ENCODE peak calls at places on chromosomes 6 and 20, in five cellular contexts. Z is A549, G is K562, L is ovary, E is upper lobe of left lung. H is an unnamed sample.

GRCh38 chr20:37567331-37567665 is 39.6 kb upstream of the BLCAP start:
- DNase-seq in Z (no peak), G (no peak), L (no peak), E (no peak), H (no peak)

GRCh38 chr20:17931513-17931912 is 37.1 kb downstream of the SNX5 start:
- DNase-seq in Z (no peak), G (no peak), L (no peak), E (no peak), H (no peak)

GRCh38 chr6:161536141-161536735 is 262.4 kb upstream of the AGPAT4 start:
- DNase-seq in Z (no peak), G (no peak), L (no peak), E (no peak), H (no peak)

GRCh38 chr6:3499603-3500002 is 42.8 kb upstream of the SLC22A23 start:
- DNase-seq in Z (no peak), G (no peak), L (no peak), E (no peak), H (no peak)

GRCh38 chr6:64683682-64684081 is 1023.3 kb downstream of the EYS start:
- DNase-seq in Z (no peak), G (no peak), L (no peak), E (no peak), H (no peak)

GRCh38 chr6:5152417-5152816 is 67.3 kb downstream of the PPP1R3G start:
- DNase-seq in Z (no peak), G (no peak), L (no peak), E (no peak), H (no peak)

GRCh38 chr6:113860165-113860955 is 3.2 kb downstream of the MARCKS start:
- DNase-seq in Z (peak; percentile 4), G (no peak), L (peak; percentile 66), E (peak; percentile 85), H (no peak)

GRCh38 chr6:17179246-17180073 is 77.6 kb downstream of the STMND1 start:
- DNase-seq in Z (peak; percentile 33), G (no peak), L (no peak), E (no peak), H (no peak)

GRCh38 chr20:10463622-10464021 is 28.5 kb downstream of the SLX4IP start:
- DNase-seq in Z (peak; percentile 35), G (no peak), L (no peak), E (no peak), H (no peak)

GRCh38 chr6:80502871-80503270 is 396.4 kb downstream of the BCKDHB start:
- DNase-seq in Z (no peak), G (no peak), L (no peak), E (no peak), H (no peak)

GRCh38 chr20:63224272-63225081 is 8.5 kb upstream of the YTHDF1 start:
- DNase-seq in Z (peak; percentile 91), G (peak; percentile 57), L (peak; percentile 83), E (peak; percentile 85), H (no peak)

GRCh38 chr6:100913400-100914276 is 32.5 kb upstream of the ASCC3 start:
- DNase-seq in Z (no peak), G (no peak), L (no peak), E (no peak), H (no peak)

GRCh38 chr6:4415549-4415948 is 280.2 kb upstream of the ECI2 start:
- DNase-seq in Z (no peak), G (no peak), L (no peak), E (no peak), H (peak; percentile 75)

GRCh38 chr6:816510-817084 is 123.7 kb upstream of the EXOC2 start:
- DNase-seq in Z (no peak), G (no peak), L (no peak), E (no peak), H (no peak)

GRCh38 chr6:25202505-25202904 is 76.7 kb upstream of the CARMIL1 start:
- DNase-seq in Z (no peak), G (no peak), L (no peak), E (no peak), H (no peak)

GRCh38 chr6:128327890-128328289 is 192.5 kb downstream of the PTPRK start:
- DNase-seq in Z (peak; percentile 19), G (no peak), L (no peak), E (no peak), H (no peak)

GRCh38 chr6:37399795-37400490 is 33.1 kb upstream of the CMTR1 start:
- DNase-seq in Z (no peak), G (no peak), L (no peak), E (no peak), H (no peak)

GRCh38 chr6:168526841-168527281 is 85.9 kb downstream of the SMOC2 start:
- DNase-seq in Z (no peak), G (no peak), L (peak; percentile 72), E (no peak), H (no peak)
- TF ChIP-seq EP300 in Z (no peak), G (no peak), L (no peak), E (no peak), H (peak; percentile 69)

DNA sequence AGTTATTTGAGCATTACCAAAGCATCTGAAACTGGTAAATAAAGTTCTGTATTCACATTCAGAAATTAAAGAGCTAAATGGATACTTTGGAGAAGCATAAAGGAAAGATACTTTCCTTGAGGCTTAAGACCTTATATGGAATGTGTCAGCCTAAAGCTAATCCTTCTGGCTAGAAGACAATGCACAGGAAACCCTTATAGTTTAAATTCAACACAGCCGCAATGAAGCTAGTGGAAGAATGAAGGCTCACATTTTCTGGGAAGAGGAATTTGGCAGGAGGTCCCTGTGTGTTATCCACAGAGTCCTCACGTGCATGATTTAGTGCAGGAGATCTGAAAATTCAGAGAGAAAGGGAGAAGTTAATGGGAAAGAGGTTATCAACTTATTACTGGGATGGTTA is 21.5 kb upstream of the CHD6 start:
- DNase-seq in Z (no peak), G (no peak), L (no peak), E (no peak), H (no peak)
- TF ChIP-seq EP300 in Z (no peak), G (no peak), L (no peak), E (no peak), H (no peak)

DNA sequence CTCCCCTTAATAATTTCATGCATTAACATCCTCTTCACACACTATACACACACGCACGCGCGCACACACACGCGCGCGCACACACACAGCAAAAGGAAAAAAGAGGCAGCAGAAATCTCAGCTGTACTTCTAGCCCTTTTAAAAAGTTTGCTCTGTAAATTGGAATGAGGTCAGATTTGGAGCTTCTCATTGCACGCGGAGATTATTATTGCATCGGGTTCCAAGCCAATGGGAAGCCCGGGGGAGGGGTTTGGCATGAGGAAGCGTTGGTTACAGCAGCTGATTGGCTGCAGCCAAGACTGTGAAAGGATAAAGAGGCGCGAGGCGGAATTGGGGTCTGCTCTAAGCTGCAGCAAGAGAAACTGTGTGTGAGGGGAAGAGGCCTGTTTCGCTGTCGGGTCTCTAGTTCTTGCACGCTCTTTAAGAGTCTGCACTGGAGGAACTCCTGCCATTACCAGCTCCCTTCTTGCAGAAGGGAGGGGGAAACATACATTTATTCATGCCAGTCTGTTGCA is at the start of gene SOX4:
- DNase-seq in Z (peak; percentile 94), G (peak; percentile 38), L (peak; percentile 95), E (peak; percentile 89), H (peak; percentile 97)
- TF ChIP-seq EP300 in Z (no peak), G (no peak), L (no peak), E (no peak), H (no peak)

GRCh38 chr6:145929037-145929633 is 35.0 kb downstream of the SHPRH start:
- DNase-seq in Z (peak; percentile 47), G (peak; percentile 24), L (no peak), E (no peak), H (no peak)

GRCh38 chr6:145924600-145924999 is 39.6 kb downstream of the SHPRH start:
- DNase-seq in Z (no peak), G (no peak), L (no peak), E (no peak), H (no peak)
- TF ChIP-seq EP300 in Z (no peak), G (no peak), L (no peak), E (no peak), H (no peak)

GRCh38 chr6:2242311-2242710 is 3.1 kb downstream of the GMDS start:
- DNase-seq in Z (no peak), G (no peak), L (no peak), E (no peak), H (peak; percentile 89)

GRCh38 chr6:2245103-2245953 is at the start of gene GMDS:
- DNase-seq in Z (peak; percentile 79), G (peak; percentile 99), L (peak; percentile 91), E (peak; percentile 97), H (peak; percentile 93)

GRCh38 chr6:2247664-2248063 is 2.3 kb upstream of the GMDS start:
- DNase-seq in Z (no peak), G (no peak), L (no peak), E (no peak), H (peak; percentile 47)

GRCh38 chr6:2245954-2246863 is 804 bp upstream of the GMDS start:
- DNase-seq in Z (peak; percentile 47), G (peak; percentile 72), L (peak; percentile 57), E (no peak), H (peak; percentile 92)

DNA sequence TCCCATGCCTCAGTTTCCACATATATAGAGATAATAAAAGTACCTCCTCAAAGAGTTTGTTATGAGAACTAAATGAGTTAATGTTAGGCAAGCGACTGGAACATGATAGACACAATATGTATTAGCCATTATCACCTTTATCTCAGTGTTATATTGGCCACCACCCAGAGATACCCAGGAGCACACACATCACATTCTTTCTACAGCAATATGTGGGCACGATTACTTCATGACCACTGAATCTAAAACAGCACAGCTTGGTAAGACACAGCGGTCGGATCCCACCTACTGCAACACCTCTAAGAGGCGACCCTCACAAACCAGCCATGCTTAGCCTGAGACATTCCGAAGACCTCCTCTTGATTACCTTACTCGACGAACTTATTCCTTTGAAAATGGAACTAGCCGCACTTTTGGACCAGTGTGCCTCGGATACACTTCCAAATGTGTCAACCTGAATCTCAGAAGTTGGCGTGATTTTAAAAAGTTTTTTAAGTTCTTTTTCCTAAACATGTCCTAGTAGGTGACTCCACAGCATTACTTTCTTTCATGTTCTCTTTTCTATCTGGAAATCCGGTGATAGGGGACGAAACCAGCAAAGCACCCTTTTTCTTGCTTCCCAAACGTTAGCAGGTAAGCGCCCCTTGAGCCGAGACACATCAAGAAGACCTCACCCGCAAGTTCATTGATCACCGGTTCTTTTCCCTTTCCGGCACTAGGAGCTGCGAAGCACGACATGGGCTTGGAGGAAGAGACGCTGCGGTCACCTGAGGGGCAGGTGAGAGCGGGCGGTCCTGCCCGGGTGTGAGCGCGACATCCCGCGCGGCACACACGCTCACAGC is 923 bp downstream of the GMDS start:
- DNase-seq in Z (no peak), G (no peak), L (no peak), E (no peak), H (peak; percentile 68)
- TF ChIP-seq EP300 in Z (no peak), G (no peak), L (no peak), E (no peak), H (no peak)

GRCh38 chr20:22492497-22492896 is 91.9 kb downstream of the FOXA2 start:
- DNase-seq in Z (peak; percentile 70), G (no peak), L (no peak), E (no peak), H (peak; percentile 37)

GRCh38 chr20:22489614-22490286 is 94.6 kb downstream of the FOXA2 start:
- DNase-seq in Z (no peak), G (no peak), L (no peak), E (no peak), H (peak; percentile 55)

GRCh38 chr20:22495172-22495571 is 89.2 kb downstream of the FOXA2 start:
- DNase-seq in Z (no peak), G (no peak), L (no peak), E (no peak), H (peak; percentile 66)

GRCh38 chr20:22491188-22491500 is 93.2 kb downstream of the FOXA2 start:
- DNase-seq in Z (no peak), G (no peak), L (no peak), E (peak; percentile 23), H (peak; percentile 31)

GRCh38 chr20:22490287-22491187 is 93.8 kb downstream of the FOXA2 start:
- DNase-seq in Z (peak; percentile 94), G (no peak), L (no peak), E (peak; percentile 46), H (peak; percentile 72)
- TF ChIP-seq EP300 in Z (peak; percentile 31), G (no peak), L (no peak), E (no peak), H (no peak)

GRCh38 chr20:22274330-22274729 is 310.0 kb downstream of the FOXA2 start:
- DNase-seq in Z (no peak), G (no peak), L (no peak), E (no peak), H (no peak)
- TF ChIP-seq EP300 in Z (no peak), G (no peak), L (no peak), E (no peak), H (no peak)